ENCODE peak calls at places on chromosomes 7 and 10, in eight cellular contexts. M, F, B, D, G, N, V and R are unnamed samples. For H3K36me3, the result is how much of the 10 kb centered on the place peaks cover.

GRCh38 chr10:26269754-26270153 is 53.2 kb downstream of the GAD2 start:
- DNase-seq in M (no peak), B (no peak), F (peak), D (no peak), V (no peak), G (peak), N (no peak), R (no peak)

GRCh38 chr7:144884913-144885312 is 49.1 kb upstream of the TPK1 start:
- DNase-seq in M (no peak), G (no peak), F (no peak), V (no peak), D (no peak), N (no peak), B (no peak), R (no peak)

GRCh38 chr7:123787227-123788007 is 38.6 kb upstream of the WASL start:
- DNase-seq in B (no peak), N (no peak), F (peak), V (no peak), D (no peak), G (no peak), M (no peak), R (no peak)

GRCh38 chr10:50561816-50562215 is 61.9 kb downstream of the SGMS1 start:
- DNase-seq in M (no peak), V (peak), D (no peak), F (peak), B (no peak), G (no peak), N (no peak), R (no peak)

GRCh38 chr7:29229056-29229455 is 34.5 kb downstream of the CHN2 start:
- DNase-seq in G (no peak), F (no peak), N (no peak), M (no peak), D (no peak), V (no peak), B (no peak), R (no peak)

GRCh38 chr10:84848967-84849366 is 520.6 kb downstream of the CCSER2 start:
- DNase-seq in B (no peak), N (no peak), F (no peak), D (no peak), V (no peak), M (no peak), G (no peak), R (no peak)

GRCh38 chr10:52004342-52004949 is 305.1 kb upstream of the CSTF2T start:
- DNase-seq in G (peak), B (no peak), F (peak), D (no peak), V (peak), N (no peak), M (no peak), R (no peak)

GRCh38 chr7:128963327-128963757 is 25.6 kb downstream of the IRF5 start:
- DNase-seq in N (no peak), V (no peak), M (no peak), F (no peak), B (no peak), D (no peak), G (no peak), R (no peak)

GRCh38 chr10:4984971-4985594 is 18.6 kb downstream of the AKR1C2 start:
- DNase-seq in F (no peak), G (no peak), V (no peak), N (no peak), M (no peak), D (no peak), B (no peak), R (no peak)

GRCh38 chr7:24905996-24906770 is 73.8 kb downstream of the OSBPL3 start:
- DNase-seq in V (no peak), N (no peak), M (no peak), F (peak), B (no peak), D (no peak), G (no peak), R (no peak)

GRCh38 chr7:31003721-31004120 is 40.0 kb downstream of the GHRHR start:
- DNase-seq in V (no peak), B (no peak), D (no peak), M (no peak), N (peak), F (peak), G (no peak), R (no peak)

GRCh38 chr10:46229144-46229563 is 57.6 kb upstream of the ANTXRL start:
- DNase-seq in G (peak), V (no peak), B (peak), F (no peak), M (no peak), D (peak), N (no peak), R (no peak)

DNA sequence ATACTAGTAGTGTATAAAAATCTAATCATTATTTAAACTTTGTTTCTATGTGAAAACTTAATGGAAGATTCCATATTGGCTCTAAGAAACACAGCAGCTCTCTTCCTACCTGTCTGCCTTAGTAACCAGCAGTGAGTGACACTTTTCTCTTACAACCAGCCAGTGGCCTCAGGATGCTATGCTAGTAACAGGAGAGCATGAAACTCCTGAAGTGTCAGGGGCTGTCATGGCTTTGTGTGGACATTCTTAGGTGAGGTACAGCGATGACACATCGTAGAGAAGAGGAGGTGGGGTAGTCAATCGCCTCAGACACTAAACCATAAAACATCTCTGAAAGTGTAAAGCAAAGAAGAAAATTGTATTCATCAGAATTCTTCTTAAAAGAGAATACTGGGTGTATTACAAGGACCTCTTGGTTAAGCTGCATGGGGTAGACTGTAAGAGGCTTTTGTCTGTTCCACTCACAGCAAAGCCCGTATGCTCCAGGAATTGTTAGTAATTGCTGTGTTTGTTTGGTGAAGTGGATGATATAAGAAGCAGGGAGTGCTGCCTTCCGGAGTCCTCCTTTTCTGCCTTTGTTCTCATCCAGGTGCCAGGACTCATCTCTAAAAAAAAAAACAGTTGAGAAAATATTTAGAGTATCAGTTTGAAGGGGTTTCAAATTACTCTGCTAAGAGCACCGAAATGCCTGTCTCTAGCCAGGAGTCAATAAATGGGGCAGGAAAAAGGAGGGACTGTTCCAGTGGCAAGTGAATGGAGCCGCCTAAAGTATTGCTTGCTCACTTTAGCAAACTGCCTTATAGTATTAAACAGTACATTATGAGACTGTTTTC is 518.8 kb downstream of the CNTNAP2 start:
- DNase-seq in M (no peak), B (no peak), F (peak), V (no peak), G (peak), N (no peak), D (no peak), R (no peak)
- H3K36me3 ChIP-seq in M (under half), B (under half), F (under half), V (under half), G (under half), N (under half), D (under half), R (under half)

DNA sequence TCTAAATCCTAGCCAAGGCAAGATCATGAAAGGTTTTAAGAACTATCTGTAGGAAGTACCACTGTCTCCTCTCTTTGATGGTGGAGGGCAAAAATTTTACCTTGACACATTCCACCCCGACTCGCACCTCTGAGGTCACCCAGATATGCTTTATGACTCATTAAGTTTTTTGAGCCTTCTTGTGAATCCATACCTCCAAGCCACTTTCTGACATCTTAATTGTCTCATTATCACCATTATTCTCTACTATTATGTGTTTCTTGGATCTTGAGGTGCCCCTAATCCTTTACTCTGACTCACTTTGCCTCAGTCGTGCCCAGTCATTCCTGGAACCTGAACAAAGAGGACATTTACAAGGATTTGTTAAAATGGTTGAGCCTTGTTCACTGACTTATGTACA is 146.6 kb downstream of the RAPGEF5 start:
- DNase-seq in G (no peak), B (no peak), F (no peak), D (no peak), V (no peak), M (no peak), N (no peak), R (no peak)
- H3K27ac ChIP-seq in G (peak), B (no peak), F (no peak), D (peak), V (no peak), M (no peak), N (no peak), R (no peak)

DNA sequence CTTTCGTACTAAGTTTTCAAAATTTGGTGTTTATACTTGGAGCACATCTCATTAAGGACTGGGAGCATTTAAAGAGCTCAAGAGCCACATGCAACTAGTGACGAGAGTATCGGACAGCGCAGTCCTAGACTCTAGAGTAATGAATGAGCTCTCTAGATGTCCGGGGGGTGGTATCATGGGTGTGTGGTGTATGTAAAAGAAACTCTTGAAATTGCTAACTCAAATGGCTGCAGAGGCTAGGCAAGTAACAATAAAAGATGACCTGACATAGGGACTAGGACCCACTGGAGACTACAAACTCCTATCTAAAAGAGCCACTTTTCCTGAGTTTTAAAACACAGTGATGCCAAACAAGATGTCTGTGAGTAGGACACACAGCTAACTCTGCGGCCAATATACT is 14.0 kb downstream of the MYOZ1 start:
- DNase-seq in G (no peak), B (no peak), N (no peak), V (no peak), F (no peak), M (no peak), D (peak), R (no peak)
- H3K4me3 ChIP-seq in G (no peak), B (no peak), N (no peak), V (no peak), F (no peak), M (peak), D (no peak), R (no peak)

GRCh38 chr10:100669616-100670015 is 75.8 kb upstream of the PAX2 start:
- DNase-seq in M (no peak), N (no peak), D (no peak), V (no peak), G (no peak), B (no peak), F (no peak), R (no peak)
- H3K36me3 ChIP-seq in M (under half), N (under half), D (under half), V (under half), G (under half), B (under half), F (under half), R (under half)

GRCh38 chr7:116571552-116571951 is 46.7 kb downstream of the CAV1 start:
- DNase-seq in F (peak), M (no peak), N (no peak), V (peak), B (no peak), D (no peak), G (no peak), R (no peak)
- H3K27ac ChIP-seq in F (peak), M (peak), N (no peak), V (peak), B (no peak), D (peak), G (no peak), R (peak)

DNA sequence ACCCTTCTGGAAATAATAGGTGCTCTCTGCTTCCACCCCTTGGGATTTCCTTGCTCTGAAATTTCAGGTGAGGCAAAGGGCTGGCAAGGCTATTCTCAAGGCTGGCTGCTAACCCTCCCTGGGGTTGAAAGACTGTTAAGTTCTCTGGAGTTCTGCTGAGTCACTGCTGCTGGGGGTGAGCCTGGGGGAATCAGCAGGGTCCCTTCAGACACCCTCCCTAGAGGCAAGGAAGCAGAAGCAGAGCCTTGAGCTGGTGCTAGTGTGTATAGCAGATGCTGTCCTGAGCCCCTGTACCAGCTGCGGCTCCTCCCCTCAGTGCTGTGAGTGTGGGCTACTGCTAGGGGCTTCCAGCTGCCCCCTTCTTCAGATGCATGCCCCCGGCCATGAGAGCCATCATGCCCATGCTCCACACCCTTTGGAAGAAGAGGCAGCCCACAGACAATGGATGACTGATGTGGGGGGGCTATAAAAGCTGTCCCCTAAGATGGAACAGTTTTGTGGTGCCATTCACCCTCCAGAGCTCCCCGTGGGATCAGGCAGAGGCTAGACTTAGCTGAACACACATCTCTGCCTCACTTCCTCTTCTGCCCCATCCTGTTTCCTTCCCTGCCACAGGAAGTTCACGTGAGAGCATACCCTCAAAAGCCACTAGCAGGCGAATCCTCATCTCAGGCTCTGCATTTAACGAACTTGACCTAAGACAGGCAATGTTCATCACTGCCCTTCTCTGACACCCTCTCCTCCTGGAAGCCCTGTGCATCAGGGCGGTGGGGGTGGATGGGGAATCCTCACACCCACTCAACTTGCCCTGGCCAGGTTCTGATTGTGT is 91.8 kb downstream of the SH3PXD2A start:
- DNase-seq in G (no peak), V (no peak), N (no peak), B (no peak), F (no peak), D (no peak), M (no peak), R (no peak)
- H3K4me3 ChIP-seq in G (no peak), V (no peak), N (no peak), B (no peak), F (no peak), D (no peak), M (no peak), R (no peak)

GRCh38 chr7:44470628-44471245 is 19.7 kb downstream of the NUDCD3 start:
- DNase-seq in D (no peak), G (no peak), N (no peak), B (no peak), V (no peak), F (no peak), M (no peak), R (no peak)

GRCh38 chr7:44471436-44471835 is 19.0 kb downstream of the NUDCD3 start:
- DNase-seq in M (no peak), B (no peak), F (no peak), D (no peak), V (no peak), N (no peak), G (no peak), R (no peak)

GRCh38 chr7:44469461-44469860 is 21.0 kb downstream of the NUDCD3 start:
- DNase-seq in M (no peak), V (no peak), G (no peak), D (no peak), B (no peak), N (no peak), F (no peak), R (no peak)

GRCh38 chr7:44471850-44472249 is 18.6 kb downstream of the NUDCD3 start:
- DNase-seq in B (no peak), V (no peak), G (no peak), M (no peak), F (no peak), D (no peak), N (no peak), R (no peak)

GRCh38 chr7:44470080-44470479 is 20.4 kb downstream of the NUDCD3 start:
- DNase-seq in B (no peak), G (no peak), V (no peak), N (no peak), M (no peak), D (no peak), F (no peak), R (no peak)
- H3K36me3 ChIP-seq in B (under half), G (under half), V (under half), N (under half), M (under half), D (under half), F (under half), R (under half)